ENCODE peak calls at places on chromosomes 11 and 22, in nine cellular contexts. P is posterior vena cava; U is stimulated activated CD8-positive, alpha-beta memory T cell treated with anti-CD3 and anti-CD28 coated beads, Interleukin-15, amount 100 ng/mL, for 4 hours; R is ELR; K is HTR-8/SVneo; N is stromal cell of bone marrow; G is left cardiac atrium; Q is body of pancreas; J is SK-MEL-5. O is an unnamed sample.

GRCh38 chr22:28742562-28742962 is 723 bp downstream of the HSCB start:
- DNase-seq in R (no peak), N (no peak), U (no peak), J (no peak), K (no peak), Q (no peak), P (no peak), G (no peak), O (no peak)

GRCh38 chr11:12810497-12810896 is 136.3 kb downstream of the TEAD1 start:
- DNase-seq in U (no peak), J (no peak), P (peak; percentile 80), R (no peak), K (no peak), G (peak; percentile 52), Q (no peak), N (no peak), O (peak; percentile 40)

GRCh38 chr22:30742291-30743256 is 47.9 kb downstream of the OSBP2 start:
- DNase-seq in K (no peak), U (no peak), J (no peak), N (no peak), P (no peak), G (no peak), Q (no peak), R (peak; percentile 33), O (no peak)

GRCh38 chr11:119673389-119674336 is 55.3 kb downstream of the NECTIN1 start:
- DNase-seq in K (no peak), P (no peak), Q (no peak), U (no peak), G (no peak), J (no peak), N (no peak), R (no peak), O (peak; percentile 76)

GRCh38 chr22:21448627-21449416 is 18.4 kb upstream of the TMEM191C start:
- DNase-seq in K (no peak), U (no peak), P (peak; percentile 60), G (no peak), J (no peak), R (no peak), N (no peak), Q (no peak), O (no peak)

GRCh38 chr22:37472418-37473006 is 13.7 kb downstream of the MFNG start:
- DNase-seq in Q (peak; percentile 59), R (peak; percentile 65), G (no peak), J (peak; percentile 57), U (no peak), N (no peak), P (no peak), K (peak; percentile 41), O (peak; percentile 26)

GRCh38 chr22:31579835-31580242 is 82.2 kb downstream of the PISD start:
- DNase-seq in N (no peak), G (no peak), U (no peak), K (no peak), Q (no peak), J (no peak), R (no peak), P (peak; percentile 2), O (no peak)

GRCh38 chr22:42996646-42997365 is 18.1 kb downstream of the PACSIN2 start:
- DNase-seq in U (no peak), G (no peak), J (no peak), K (no peak), N (no peak), Q (peak; percentile 57), P (peak; percentile 84), R (no peak), O (no peak)

GRCh38 chr22:43114958-43115357 is 4.4 kb downstream of the BIK start:
- DNase-seq in R (no peak), G (no peak), Q (peak; percentile 67), N (no peak), K (no peak), U (no peak), J (no peak), P (no peak), O (no peak)

GRCh38 chr11:36713715-36714114 is 115.7 kb upstream of the RAG2 start:
- DNase-seq in N (no peak), P (no peak), K (no peak), J (no peak), Q (no peak), U (no peak), G (no peak), R (no peak), O (no peak)

GRCh38 chr11:64810891-64811272 is 531 bp upstream of the MEN1 start:
- DNase-seq in U (peak; percentile 27), R (no peak), Q (peak; percentile 37), N (no peak), J (no peak), K (no peak), G (no peak), P (no peak), O (no peak)

GRCh38 chr22:40819741-40820140 is 595 bp upstream of the SLC25A17 start:
- DNase-seq in K (no peak), G (no peak), J (peak; percentile 31), U (no peak), P (no peak), Q (no peak), R (peak; percentile 53), N (no peak), O (peak; percentile 68)

GRCh38 chr11:97611345-97611744 is 1221.5 kb downstream of the JRKL start:
- DNase-seq in R (no peak), J (no peak), U (no peak), K (no peak), N (no peak), P (no peak), Q (no peak), G (no peak), O (no peak)

GRCh38 chr22:30865656-30866055 is 102.9 kb downstream of the MORC2 start:
- DNase-seq in U (no peak), J (no peak), Q (peak; percentile 5), P (peak; percentile 56), K (no peak), R (no peak), G (no peak), N (no peak), O (no peak)

GRCh38 chr11:75219869-75220268 is 20.7 kb upstream of the TPBGL start:
- DNase-seq in Q (no peak), N (no peak), P (no peak), J (peak; percentile 25), G (no peak), R (no peak), U (no peak), K (no peak), O (no peak)

GRCh38 chr22:26669060-26669481 is 11.7 kb downstream of the MIAT start:
- DNase-seq in R (peak; percentile 67), J (peak; percentile 76), K (no peak), G (no peak), N (no peak), Q (peak; percentile 80), P (no peak), U (no peak), O (peak; percentile 80)

GRCh38 chr22:38984224-38984623 is 2.1 kb downstream of the APOBEC3B start:
- DNase-seq in G (no peak), P (no peak), U (no peak), N (no peak), K (no peak), R (no peak), J (no peak), Q (no peak), O (peak; percentile 87)

GRCh38 chr11:12674571-12674935 is 332 bp downstream of the TEAD1 start:
- DNase-seq in N (no peak), P (peak; percentile 87), Q (no peak), U (no peak), G (no peak), K (no peak), J (no peak), R (peak; percentile 44), O (no peak)

GRCh38 chr11:14973621-14974020 is 1.5 kb upstream of the CALCA start:
- DNase-seq in U (no peak), K (no peak), Q (peak; percentile 22), G (peak; percentile 20), J (no peak), P (peak; percentile 82), N (no peak), R (peak; percentile 14), O (no peak)

GRCh38 chr11:6655790-6656580 is at the start of gene DCHS1:
- DNase-seq in N (no peak), K (no peak), P (no peak), J (no peak), Q (no peak), G (peak; percentile 62), R (peak; percentile 32), U (no peak), O (no peak)

GRCh38 chr22:46077669-46078099 is 72.6 kb upstream of the PPARA start:
- DNase-seq in P (peak; percentile 76), J (no peak), G (peak; percentile 25), U (no peak), K (no peak), N (no peak), Q (peak; percentile 26), R (peak; percentile 64), O (no peak)

GRCh38 chr11:105673089-105673488 is 63.2 kb downstream of the GRIA4 start:
- DNase-seq in Q (peak; percentile 18), N (peak; percentile 13), U (no peak), P (no peak), J (peak; percentile 17), G (peak; percentile 24), R (peak; percentile 64), K (peak; percentile 10), O (peak; percentile 39)

GRCh38 chr11:65863889-65864757 is 3.9 kb downstream of the MUS81 start:
- DNase-seq in Q (no peak), G (no peak), J (no peak), R (no peak), P (no peak), U (no peak), K (no peak), N (no peak), O (no peak)

GRCh38 chr11:89184021-89184420 is 6.3 kb downstream of the TYR start:
- DNase-seq in P (no peak), Q (no peak), U (no peak), G (no peak), R (peak; percentile 52), J (no peak), N (peak; percentile 55), K (no peak), O (no peak)

GRCh38 chr11:1460396-1460795 is 26.2 kb downstream of the MOB2 start:
- DNase-seq in U (no peak), J (no peak), G (peak; percentile 55), Q (no peak), R (no peak), K (no peak), N (no peak), P (no peak), O (no peak)

GRCh38 chr11:58046231-58046630 is 15.5 kb downstream of the OR6Q1 start:
- DNase-seq in R (no peak), J (no peak), G (no peak), Q (no peak), K (no peak), P (no peak), N (no peak), U (no peak), O (no peak)

GRCh38 chr11:27440090-27440489 is 32.5 kb downstream of the LGR4 start:
- DNase-seq in G (no peak), N (no peak), R (no peak), U (no peak), Q (no peak), J (no peak), K (no peak), P (no peak), O (no peak)

GRCh38 chr11:69274531-69275016 is 19.4 kb upstream of the MYEOV start:
- DNase-seq in U (no peak), G (no peak), N (no peak), J (no peak), Q (peak; percentile 84), R (no peak), P (no peak), K (no peak), O (no peak)

GRCh38 chr11:66478823-66479740 is 1.2 kb upstream of the DPP3 start:
- DNase-seq in G (peak; percentile 60), Q (peak; percentile 52), K (peak; percentile 59), P (no peak), J (peak; percentile 26), U (no peak), N (peak; percentile 16), R (peak; percentile 67), O (peak; percentile 64)

GRCh38 chr22:44260216-44261035 is 52.3 kb downstream of the SHISAL1 start:
- DNase-seq in Q (peak; percentile 3), R (no peak), U (no peak), P (peak; percentile 69), N (no peak), K (no peak), J (no peak), G (no peak), O (no peak)

GRCh38 chr11:86396403-86396802 is 21.7 kb downstream of the CCDC81 start:
- DNase-seq in R (peak; percentile 82), J (no peak), Q (no peak), K (peak; percentile 27), G (no peak), U (no peak), N (no peak), P (no peak), O (no peak)